ENCODE peak calls at places on chromosomes 11 and 22, in four cellular contexts. Y is mesenchymal stem cell, P is A549, G is DND-41. L is an unnamed sample.

GRCh38 chr22:44496844-44497217 is 1.2 kb downstream of the RTL6 start:
- DNase-seq in Y (no peak), P (no peak), G (no peak), L (no peak)

GRCh38 chr11:88384004-88384677 is 46.6 kb upstream of the CTSC start:
- DNase-seq in G (no peak), Y (peak), P (peak), L (no peak)

GRCh38 chr11:1674194-1674878 is 22.7 kb upstream of the KRTAP5-6 start:
- DNase-seq in Y (no peak), G (no peak), P (no peak), L (no peak)

GRCh38 chr11:32426819-32427615 is 8.3 kb downstream of the WT1 start:
- DNase-seq in Y (no peak), P (no peak), G (no peak), L (no peak)

GRCh38 chr22:27844656-27845602 is 43.4 kb upstream of the MN1 start:
- DNase-seq in P (no peak), G (no peak), Y (no peak), L (no peak)

GRCh38 chr11:110471315-110471714 is 41.6 kb downstream of the FDX1 start:
- DNase-seq in G (no peak), Y (peak), P (no peak), L (no peak)

GRCh38 chr22:31105282-31105929 is 2.0 kb downstream of the SELENOM start:
- DNase-seq in Y (no peak), G (no peak), P (no peak), L (no peak)

GRCh38 chr22:31085493-31085824 is 4.3 kb downstream of the SMTN start:
- DNase-seq in P (no peak), G (no peak), Y (no peak), L (no peak)

GRCh38 chr22:27138471-27138870 is 481.1 kb downstream of the MIAT start:
- DNase-seq in G (no peak), P (no peak), Y (no peak), L (no peak)

GRCh38 chr11:126701555-126701897 is 299.0 kb downstream of the KIRREL3 start:
- DNase-seq in G (no peak), P (no peak), Y (no peak), L (no peak)

GRCh38 chr11:13009476-13009920 is 382 bp downstream of the RASSF10 start:
- DNase-seq in G (no peak), Y (peak), P (no peak), L (no peak)

GRCh38 chr11:13009921-13010736 is 1.0 kb downstream of the RASSF10 start:
- DNase-seq in Y (no peak), P (peak), G (no peak), L (no peak)

GRCh38 chr11:13011366-13012036 is 2.4 kb downstream of the RASSF10 start:
- DNase-seq in P (no peak), Y (no peak), G (no peak), L (no peak)

GRCh38 chr11:13012037-13012693 is 3.0 kb downstream of the RASSF10 start:
- DNase-seq in P (no peak), Y (no peak), G (no peak), L (no peak)

DNA sequence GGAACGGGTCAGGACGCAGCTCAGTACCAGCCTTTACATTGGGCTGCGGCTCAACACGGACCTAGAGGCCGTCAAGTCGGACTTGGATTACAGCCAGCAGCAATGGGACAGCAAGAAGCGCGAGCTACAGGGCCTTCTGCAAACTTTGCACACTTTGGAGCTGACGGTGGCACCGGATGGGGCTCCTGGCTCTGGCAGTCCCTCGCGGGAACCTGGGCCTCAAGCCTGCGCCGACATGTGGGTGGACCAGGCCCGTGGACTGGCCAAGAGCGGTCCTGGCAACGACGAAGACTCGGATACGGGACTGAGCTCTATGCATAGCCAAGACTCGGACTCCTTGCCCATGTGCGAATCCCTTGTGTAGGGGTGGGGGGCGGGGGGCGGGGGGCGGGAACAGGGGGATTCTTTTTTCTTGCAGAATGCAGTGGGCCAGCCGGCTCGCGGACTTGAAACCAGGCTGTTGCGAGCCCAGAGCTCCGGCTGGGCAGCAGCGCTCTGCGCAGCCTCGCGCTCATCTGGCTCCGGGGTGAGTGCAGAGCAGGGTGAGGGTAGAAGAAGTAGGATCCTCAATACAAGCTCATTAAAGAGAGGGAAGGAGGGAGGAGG is 1.7 kb downstream of the RASSF10 start:
- DNase-seq in G (no peak), P (no peak), Y (no peak), L (no peak)
- H3K4me3 ChIP-seq in G (no peak), P (peak), Y (no peak), L (no peak)

DNA sequence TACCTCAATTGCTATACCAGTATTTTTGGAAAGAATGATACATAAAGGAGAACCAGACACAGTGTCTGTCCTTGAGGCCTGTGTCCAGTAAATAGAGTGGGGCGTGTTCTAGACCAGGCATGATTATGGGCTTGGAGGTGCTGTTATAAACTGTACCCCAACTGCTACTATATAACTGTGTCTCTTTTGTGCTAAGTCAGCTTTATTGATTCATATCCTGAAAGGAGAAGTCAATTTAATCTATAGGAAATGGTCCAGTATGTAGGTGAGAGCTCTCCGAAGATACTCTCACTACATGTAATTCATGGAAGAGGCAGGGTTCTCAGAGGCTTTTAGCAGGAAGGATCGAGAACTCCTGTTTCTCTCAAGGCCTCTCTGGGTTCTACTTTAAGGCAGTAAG is 334.3 kb downstream of the TMEM135 start:
- DNase-seq in P (no peak), Y (no peak), G (no peak), L (no peak)
- H3K4me3 ChIP-seq in P (no peak), Y (no peak), G (no peak), L (no peak)

GRCh38 chr11:10861047-10861446 is 3.2 kb upstream of the ZBED5 start:
- DNase-seq in Y (no peak), P (no peak), G (no peak), L (no peak)
- H3K4me3 ChIP-seq in Y (no peak), P (no peak), G (no peak), L (no peak)

GRCh38 chr11:72721689-72722049 is 30.5 kb downstream of the ARAP1 start:
- DNase-seq in G (peak), P (no peak), Y (no peak), L (peak)

GRCh38 chr11:72721276-72721675 is 30.9 kb downstream of the ARAP1 start:
- DNase-seq in Y (no peak), P (no peak), G (no peak), L (no peak)

GRCh38 chr11:72719551-72719950 is 32.7 kb downstream of the ARAP1 start:
- DNase-seq in P (no peak), G (no peak), Y (no peak), L (peak)

GRCh38 chr11:72720047-72720446 is 32.2 kb downstream of the ARAP1 start:
- DNase-seq in P (no peak), Y (no peak), G (no peak), L (no peak)

DNA sequence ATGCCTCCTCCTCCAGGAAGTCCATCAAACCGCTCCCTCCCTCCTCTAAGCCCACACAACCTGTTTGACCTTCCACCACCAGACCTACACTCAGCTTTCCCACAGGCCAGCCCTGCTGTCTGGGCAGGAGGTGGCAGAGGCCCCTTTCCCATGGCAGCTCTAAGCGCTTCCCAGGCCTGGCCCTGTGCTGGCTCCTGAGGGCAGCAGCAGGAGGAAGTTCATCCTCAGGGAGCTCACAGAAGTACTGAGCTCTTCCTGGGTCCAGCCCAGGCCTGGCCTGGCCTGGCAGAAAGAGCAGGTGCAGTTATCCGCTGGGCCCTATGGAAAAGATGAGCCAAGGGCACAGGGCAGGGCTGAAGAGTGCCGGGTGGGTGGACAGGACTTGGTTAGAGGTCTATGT is 31.4 kb downstream of the ARAP1 start:
- DNase-seq in G (no peak), Y (no peak), P (no peak), L (no peak)
- H3K4me3 ChIP-seq in G (peak), Y (peak), P (no peak), L (peak)

GRCh38 chr11:316891-317291 is 3.1 kb downstream of the IFITM1 start:
- DNase-seq in G (no peak), Y (no peak), P (no peak), L (no peak)
- H3K4me3 ChIP-seq in G (peak), Y (peak), P (no peak), L (peak)

GRCh38 chr22:29541845-29542244 is 11.7 kb downstream of the THOC5 start:
- DNase-seq in G (no peak), P (no peak), Y (no peak), L (no peak)
- H3K4me3 ChIP-seq in G (no peak), P (no peak), Y (no peak), L (no peak)

GRCh38 chr11:113192121-113192925 is 122.1 kb upstream of the TTC12 start:
- DNase-seq in Y (no peak), G (no peak), P (no peak), L (no peak)
- H3K4me3 ChIP-seq in Y (no peak), G (no peak), P (no peak), L (no peak)

DNA sequence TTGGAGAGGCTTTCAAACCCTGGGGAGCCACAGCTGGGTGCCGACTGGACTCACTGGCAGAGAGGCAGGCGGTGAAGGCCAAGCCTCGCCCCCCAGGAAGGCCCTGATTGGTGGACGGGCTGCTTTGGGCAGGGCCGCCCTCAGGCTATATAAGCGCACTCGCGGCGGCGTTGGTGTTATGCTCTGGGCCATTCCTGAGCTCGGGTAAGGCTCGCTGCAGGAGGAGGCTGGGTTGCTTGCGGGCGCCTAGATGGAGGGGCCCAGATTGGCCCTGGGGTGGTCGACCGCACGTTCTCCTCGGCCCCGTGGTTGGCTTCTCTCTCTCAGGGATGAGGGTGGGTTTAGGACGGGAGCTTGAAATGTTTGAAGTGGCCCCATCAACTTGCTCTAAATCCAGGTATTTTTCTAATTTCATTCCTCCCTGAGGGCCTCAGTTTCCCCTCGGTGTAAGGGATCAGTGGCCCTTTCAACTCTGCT is at the start of gene SPDYC:
- DNase-seq in P (no peak), G (no peak), Y (no peak), L (no peak)
- H3K4me3 ChIP-seq in P (no peak), G (no peak), Y (no peak), L (no peak)

L was measured in GM12865.